ENCODE peak calls at places on chromosomes 4 and X, in ten cellular contexts. B, D, F, R, E, Q, H, C, J and S are unnamed samples. For H3K9me3, the result is how much of the 10 kb centered on the place peaks cover.

GRCh38 chrX:48472851-48473717 is 2.9 kb upstream of the FTSJ1 start:
- DNase-seq in B (peak), D (peak), F (no peak), R (no peak), E (no peak), Q (no peak), H (no peak), C (no peak), J (no peak), S (no peak)

GRCh38 chr4:26510334-26510705 is 20.0 kb upstream of the CCKAR start:
- DNase-seq in B (no peak), D (no peak), F (peak), R (no peak), E (no peak), Q (no peak), H (no peak), C (no peak), J (no peak), S (no peak)

GRCh38 chr4:103076777-103077347 is 301 bp upstream of the SLC9B2 start:
- DNase-seq in B (no peak), D (no peak), F (no peak), R (no peak), E (no peak), Q (no peak), H (no peak), C (peak), J (no peak), S (no peak)

GRCh38 chr4:168859888-168860694 is 150.0 kb downstream of the CBR4 start:
- DNase-seq in B (no peak), D (no peak), F (no peak), R (no peak), E (no peak), Q (no peak), H (peak), C (no peak), J (no peak), S (no peak)

GRCh38 chr4:8554555-8555100 is 25.6 kb upstream of the GPR78 start:
- DNase-seq in B (no peak), D (no peak), F (no peak), R (no peak), E (no peak), Q (no peak), H (no peak), C (no peak), J (peak), S (no peak)

GRCh38 chrX:30327762-30328161 is 18.6 kb upstream of the NR0B1 start:
- DNase-seq in B (no peak), D (no peak), F (no peak), R (no peak), E (no peak), Q (no peak), H (no peak), C (no peak), J (no peak), S (no peak)

GRCh38 chr4:184238072-184238743 is 20.5 kb upstream of the ENPP6 start:
- DNase-seq in B (no peak), D (no peak), F (no peak), R (no peak), E (no peak), Q (no peak), H (no peak), C (no peak), J (no peak), S (no peak)

GRCh38 chr4:164410401-164410800 is 343.5 kb upstream of the SMIM31 start:
- DNase-seq in B (no peak), D (no peak), F (no peak), R (no peak), E (no peak), Q (no peak), H (no peak), C (no peak), J (no peak), S (no peak)

GRCh38 chr4:78409612-78410202 is 141.9 kb upstream of the ANXA3 start:
- DNase-seq in B (no peak), D (no peak), F (no peak), R (peak), E (no peak), Q (no peak), H (no peak), C (no peak), J (no peak), S (no peak)

GRCh38 chrX:96906741-96907140 is 23.0 kb downstream of the RPA4 start:
- DNase-seq in B (no peak), D (no peak), F (peak), R (peak), E (no peak), Q (no peak), H (peak), C (no peak), J (no peak), S (no peak)

GRCh38 chrX:38102875-38103274 is 96.5 kb downstream of the SYTL5 start:
- DNase-seq in B (no peak), D (no peak), F (no peak), R (no peak), E (no peak), Q (no peak), H (no peak), C (no peak), J (no peak), S (no peak)

GRCh38 chr4:168978001-168978700 is 31.9 kb downstream of the CBR4 start:
- DNase-seq in B (no peak), D (no peak), F (no peak), R (peak), E (no peak), Q (no peak), H (peak), C (no peak), J (no peak), S (no peak)

GRCh38 chrX:24646745-24647182 is 383 bp downstream of the PCYT1B start:
- DNase-seq in B (peak), D (no peak), F (peak), R (no peak), E (no peak), Q (no peak), H (no peak), C (no peak), J (no peak), S (no peak)

GRCh38 chrX:39577206-39577605 is 520.6 kb downstream of the BCOR start:
- DNase-seq in B (no peak), D (no peak), F (peak), R (peak), E (no peak), Q (no peak), H (no peak), C (no peak), J (no peak), S (no peak)

GRCh38 chr4:185991750-185992149 is 77.2 kb upstream of the TLR3 start:
- DNase-seq in B (no peak), D (no peak), F (no peak), R (no peak), E (no peak), Q (no peak), H (no peak), C (no peak), J (no peak), S (no peak)

GRCh38 chrX:94576367-94577004 is 902.5 kb downstream of the FAM133A start:
- DNase-seq in B (no peak), D (no peak), F (no peak), R (peak), E (no peak), Q (no peak), H (no peak), C (no peak), J (no peak), S (no peak)
- TF ChIP-seq CTCF in B (no peak), D (no peak), F (no peak), R (peak), E (no peak), Q (no peak), H (peak), C (no peak), J (no peak), S (no peak)

DNA sequence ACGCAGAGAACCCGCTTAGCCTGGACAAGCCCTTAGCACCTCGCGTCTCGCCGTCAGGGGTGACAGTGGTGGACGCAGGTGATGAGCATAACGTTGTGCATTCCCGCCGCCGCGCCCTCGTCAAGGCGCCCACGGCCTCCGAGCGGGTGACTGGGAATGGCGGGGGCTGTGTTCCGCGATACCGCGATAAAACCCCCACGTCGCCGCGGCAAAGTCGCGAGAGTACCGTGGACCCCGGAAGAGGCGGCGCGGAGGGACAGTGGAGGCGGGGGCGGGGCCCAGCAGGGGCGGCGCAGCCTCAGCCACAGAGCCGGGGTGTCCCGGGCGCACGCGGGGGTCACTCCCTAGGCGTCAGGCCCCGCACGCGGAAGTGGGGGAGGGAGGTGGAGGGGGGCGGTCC is 53.8 kb downstream of the ZFYVE28 start:
- DNase-seq in B (no peak), D (peak), F (peak), R (peak), E (peak), Q (peak), H (no peak), C (no peak), J (peak), S (peak)
- H3K27ac ChIP-seq in B (no peak), D (no peak), F (no peak), R (no peak), E (no peak), Q (no peak), H (no peak), C (no peak), J (peak), S (peak)

DNA sequence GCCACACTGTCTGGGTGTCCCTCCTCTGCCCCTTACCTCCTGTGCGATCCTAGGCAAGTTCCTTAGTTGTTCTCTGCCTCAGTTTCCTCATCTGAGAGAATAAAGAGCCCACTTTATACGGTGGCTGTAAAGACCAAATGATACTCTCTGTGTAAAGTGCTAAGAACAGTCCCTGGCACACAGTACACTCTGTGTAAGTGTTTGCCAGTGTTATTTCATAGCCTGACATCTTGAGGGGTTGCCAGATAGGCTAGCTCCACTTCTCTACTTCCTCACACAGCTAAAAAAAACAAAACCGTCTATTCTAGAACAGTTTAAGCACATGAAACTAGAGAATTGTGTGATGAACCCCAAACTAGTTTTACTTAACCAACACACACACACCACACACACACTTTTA is 17.1 kb downstream of the SPON2 start:
- DNase-seq in B (no peak), D (no peak), F (no peak), R (no peak), E (no peak), Q (no peak), H (no peak), C (no peak), J (no peak), S (no peak)
- H3K9me3 ChIP-seq in B (under half), D (under half), F (under half), R (under half), E (under half), Q (under half), H (under half), C (under half), J (under half), S (under half)

GRCh38 chr4:112765317-112765989 is 128.5 kb downstream of the LARP7 start:
- DNase-seq in B (peak), D (no peak), F (peak), R (peak), E (no peak), Q (no peak), H (peak), C (peak), J (no peak), S (no peak)

GRCh38 chr4:112767386-112767785 is 130.4 kb downstream of the LARP7 start:
- DNase-seq in B (no peak), D (no peak), F (no peak), R (no peak), E (no peak), Q (no peak), H (no peak), C (no peak), J (no peak), S (no peak)

GRCh38 chr4:112766422-112766821 is 129.5 kb downstream of the LARP7 start:
- DNase-seq in B (peak), D (no peak), F (peak), R (peak), E (no peak), Q (no peak), H (peak), C (no peak), J (no peak), S (no peak)

GRCh38 chr4:112775801-112776200 is 138.9 kb downstream of the LARP7 start:
- DNase-seq in B (no peak), D (no peak), F (no peak), R (no peak), E (no peak), Q (no peak), H (no peak), C (no peak), J (no peak), S (no peak)

GRCh38 chr4:112770111-112770510 is 133.2 kb downstream of the LARP7 start:
- DNase-seq in B (no peak), D (no peak), F (no peak), R (no peak), E (no peak), Q (no peak), H (no peak), C (no peak), J (no peak), S (no peak)
- TF ChIP-seq CTCF in B (no peak), D (no peak), F (no peak), R (no peak), E (no peak), Q (no peak), H (no peak), C (no peak), J (no peak), S (no peak)

DNA sequence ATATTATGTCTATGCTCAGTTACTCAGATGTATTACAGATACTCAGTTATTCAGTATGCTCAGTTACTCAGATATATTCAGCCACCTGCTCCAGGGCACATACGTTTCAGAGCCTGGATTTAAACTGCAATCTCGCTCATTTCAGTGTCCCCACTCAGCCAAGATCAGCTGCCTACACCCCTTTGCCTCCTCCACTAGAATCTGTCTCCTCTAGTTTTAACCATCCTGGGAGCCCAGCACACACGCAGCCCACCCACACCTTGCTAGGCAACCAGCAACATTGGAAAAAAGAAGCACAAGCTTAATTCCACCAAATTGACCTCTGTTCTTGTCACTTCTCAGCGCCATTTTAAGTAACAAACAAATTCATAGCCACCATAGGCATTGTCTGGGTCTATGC is 246.2 kb downstream of the QDPR start:
- DNase-seq in B (no peak), D (no peak), F (no peak), R (no peak), E (no peak), Q (no peak), H (no peak), C (no peak), J (no peak), S (no peak)
- H3K27ac ChIP-seq in B (no peak), D (no peak), F (no peak), R (no peak), E (no peak), Q (no peak), H (no peak), C (no peak), J (no peak), S (no peak)